ENCODE peak calls at places on chromosomes 5 and 9, in four cellular contexts. H is K562, F is IMR-90, L is keratinocyte. U is an unnamed sample. For H3K9me1, the result is how much of the 10 kb centered on the place peaks cover.

GRCh38 chr9:101673642-101674041 is 64.8 kb downstream of the GRIN3A start:
- DNase-seq in H (no peak), F (no peak), L (no peak), U (no peak)

GRCh38 chr5:108762660-108763059 is 15.0 kb downstream of the FER start:
- DNase-seq in H (peak), F (no peak), L (no peak), U (no peak)

GRCh38 chr5:127229185-127229889 is 61.3 kb upstream of the MEGF10 start:
- DNase-seq in H (peak), F (peak), L (no peak), U (peak)

GRCh38 chr5:90940227-90940995 is 381.8 kb downstream of the ADGRV1 start:
- DNase-seq in H (peak), F (peak), L (no peak), U (peak)

GRCh38 chr9:134651226-134651905 is 9.8 kb downstream of the COL5A1 start:
- DNase-seq in H (no peak), F (no peak), L (no peak), U (no peak)

GRCh38 chr9:18568969-18569368 is 95.0 kb downstream of the ADAMTSL1 start:
- DNase-seq in H (no peak), F (peak), L (no peak), U (no peak)

GRCh38 chr5:149345892-149346222 is 558 bp downstream of the GRPEL2 start:
- DNase-seq in H (peak), F (peak), L (no peak), U (no peak)

GRCh38 chr9:134652291-134653225 is 11.0 kb downstream of the COL5A1 start:
- DNase-seq in H (no peak), F (no peak), L (no peak), U (no peak)

GRCh38 chr5:73649926-73650325 is 23.9 kb downstream of the ARHGEF28 start:
- DNase-seq in H (no peak), F (no peak), L (no peak), U (no peak)

GRCh38 chr5:180367300-180367699 is 14.2 kb upstream of the GFPT2 start:
- DNase-seq in H (no peak), F (no peak), L (no peak), U (no peak)

GRCh38 chr9:87372401-87372851 is 125.2 kb upstream of the DAPK1 start:
- DNase-seq in H (no peak), F (no peak), L (no peak), U (no peak)

GRCh38 chr5:140568664-140569063 is 4.0 kb downstream of the SLC35A4 start:
- DNase-seq in H (no peak), F (no peak), L (no peak), U (no peak)

GRCh38 chr9:21119093-21119770 is 22.4 kb downstream of the IFNW1 start:
- DNase-seq in H (no peak), F (no peak), L (no peak), U (peak)

GRCh38 chr9:110514861-110515260 is 64.7 kb downstream of the SVEP1 start:
- DNase-seq in H (no peak), F (no peak), L (no peak), U (no peak)

GRCh38 chr5:51382759-51383493 is at the start of gene ISL1:
- DNase-seq in H (peak), F (peak), L (no peak), U (peak)

GRCh38 chr9:13143281-13143680 is 136.2 kb downstream of the MPDZ start:
- DNase-seq in H (no peak), F (no peak), L (no peak), U (peak)

GRCh38 chr9:71647094-71647591 is 121.2 kb downstream of the CEMIP2 start:
- DNase-seq in H (peak), F (peak), L (peak), U (peak)

GRCh38 chr5:2874099-2874498 is 122.6 kb upstream of the IRX2 start:
- DNase-seq in H (no peak), F (no peak), L (no peak), U (no peak)

GRCh38 chr5:76583163-76584047 is 39.8 kb downstream of the F2RL2 start:
- DNase-seq in H (peak), F (peak), L (no peak), U (peak)

GRCh38 chr9:38084556-38084880 is 15.5 kb upstream of the SHB start:
- DNase-seq in H (no peak), F (no peak), L (no peak), U (no peak)

GRCh38 chr9:2411459-2412215 is 209.9 kb upstream of the VLDLR start:
- DNase-seq in H (no peak), F (no peak), L (no peak), U (no peak)

GRCh38 chr9:31140316-31140715 is 1244.1 kb upstream of the ACO1 start:
- DNase-seq in H (no peak), F (no peak), L (no peak), U (no peak)

GRCh38 chr5:149681922-149682321 is 48.2 kb upstream of the PPARGC1B start:
- DNase-seq in H (no peak), F (no peak), L (no peak), U (no peak)

GRCh38 chr9:70110194-70111041 is 66.8 kb downstream of the MAMDC2 start:
- DNase-seq in H (no peak), F (peak), L (no peak), U (peak)

GRCh38 chr5:104739905-104740304 is 1177.3 kb upstream of the NUDT12 start:
- DNase-seq in H (no peak), F (no peak), L (no peak), U (no peak)

GRCh38 chr9:131467214-131467935 is 35.3 kb upstream of the POMT1 start:
- DNase-seq in H (no peak), F (no peak), L (no peak), U (no peak)

GRCh38 chr9:123338710-123339665 is 17.0 kb upstream of the CRB2 start:
- DNase-seq in H (peak), F (no peak), L (no peak), U (peak)

GRCh38 chr5:104778-105296 is 12.9 kb downstream of the PLEKHG4B start:
- DNase-seq in H (no peak), F (no peak), L (no peak), U (no peak)

GRCh38 chr5:120682851-120683250 is 218.8 kb downstream of the PRR16 start:
- DNase-seq in H (no peak), F (peak), L (no peak), U (no peak)

GRCh38 chr5:146744358-146744757 is 134.2 kb downstream of the PPP2R2B start:
- DNase-seq in H (no peak), F (peak), L (no peak), U (no peak)

GRCh38 chr5:44365351-44365750 is 23.9 kb downstream of the FGF10 start:
- DNase-seq in H (no peak), F (peak), L (no peak), U (no peak)

GRCh38 chr9:91378695-91379127 is 17.0 kb upstream of the AUH start:
- DNase-seq in H (no peak), F (peak), L (no peak), U (peak)

GRCh38 chr5:170312666-170313065 is 15.1 kb upstream of the LCP2 start:
- DNase-seq in H (peak), F (peak), L (no peak), U (peak)

GRCh38 chr9:79023134-79023577 is 548.6 kb upstream of the TLE4 start:
- DNase-seq in H (no peak), F (peak), L (peak), U (peak)

GRCh38 chr9:8732367-8733075 is 932.9 kb upstream of the DMAC1 start:
- DNase-seq in H (no peak), F (no peak), L (no peak), U (no peak)

GRCh38 chr5:170638454-170639220 is 134.8 kb downstream of the KCNIP1 start:
- DNase-seq in H (peak), F (peak), L (no peak), U (peak)

GRCh38 chr5:160744253-160745112 is 107.5 kb downstream of the ATP10B start:
- DNase-seq in H (no peak), F (no peak), L (no peak), U (no peak)

GRCh38 chr5:145937432-145938250 is 1.3 kb downstream of the SH3RF2 start:
- DNase-seq in H (no peak), F (peak), L (no peak), U (no peak)

GRCh38 chr9:105401651-105402050 is 46.2 kb upstream of the FSD1L start:
- DNase-seq in H (no peak), F (peak), L (no peak), U (peak)

GRCh38 chr9:130541533-130541932 is 37.8 kb upstream of the FUBP3 start:
- DNase-seq in H (no peak), F (no peak), L (no peak), U (no peak)

GRCh38 chr9:128577206-128577605 is 24.8 kb downstream of the SPTAN1 start:
- DNase-seq in H (no peak), F (no peak), L (no peak), U (no peak)

GRCh38 chr9:128580731-128581130 is 28.3 kb downstream of the SPTAN1 start:
- DNase-seq in H (no peak), F (no peak), L (no peak), U (no peak)

GRCh38 chr9:128575921-128576320 is 23.5 kb downstream of the SPTAN1 start:
- DNase-seq in H (no peak), F (no peak), L (no peak), U (no peak)

GRCh38 chr9:128575469-128575868 is 23.1 kb downstream of the SPTAN1 start:
- DNase-seq in H (no peak), F (no peak), L (no peak), U (peak)

GRCh38 chr9:128579194-128579593 is 26.8 kb downstream of the SPTAN1 start:
- DNase-seq in H (no peak), F (no peak), L (no peak), U (no peak)
- H3K9me1 ChIP-seq in H (under half), F (under half), L (under half), U (under half)

GRCh38 chr5:123264399-123264798 is 158.8 kb downstream of the CEP120 start:
- DNase-seq in H (no peak), F (no peak), L (no peak), U (no peak)
- H3K9me1 ChIP-seq in H (under half), F (under half), L (under half), U (under half)

DNA sequence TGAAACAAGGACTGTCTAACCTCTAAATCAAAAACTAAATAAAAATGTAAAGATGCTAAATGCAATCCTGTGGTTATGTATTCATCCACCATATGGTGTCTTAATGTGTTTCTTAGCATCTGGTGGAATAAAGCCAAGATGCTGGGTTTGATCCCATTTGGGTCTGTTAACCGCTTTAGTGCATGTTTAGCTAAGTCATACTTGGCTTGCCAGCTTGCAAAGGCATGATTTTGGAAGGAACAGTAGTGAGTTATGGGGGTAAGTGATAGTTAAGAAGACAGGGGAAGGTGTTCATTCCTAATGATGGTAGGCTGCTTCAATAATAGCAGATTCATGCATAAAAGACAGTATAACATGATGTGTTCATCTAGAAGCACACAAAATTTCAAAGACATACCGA is 139.0 kb upstream of the SLC27A6 start:
- DNase-seq in H (no peak), F (no peak), L (no peak), U (no peak)
- H3K9me1 ChIP-seq in H (under half), F (under half), L (under half), U (under half)

GRCh38 chr5:142128675-142129208 is 20.2 kb downstream of the NDFIP1 start:
- DNase-seq in H (no peak), F (no peak), L (no peak), U (no peak)

GRCh38 chr5:142129447-142129846 is 20.9 kb downstream of the NDFIP1 start:
- DNase-seq in H (no peak), F (no peak), L (no peak), U (no peak)

GRCh38 chr5:142133382-142134206 is 25.0 kb downstream of the NDFIP1 start:
- DNase-seq in H (no peak), F (no peak), L (no peak), U (no peak)

GRCh38 chr5:142134333-142135010 is 25.9 kb downstream of the NDFIP1 start:
- DNase-seq in H (no peak), F (no peak), L (no peak), U (no peak)

DNA sequence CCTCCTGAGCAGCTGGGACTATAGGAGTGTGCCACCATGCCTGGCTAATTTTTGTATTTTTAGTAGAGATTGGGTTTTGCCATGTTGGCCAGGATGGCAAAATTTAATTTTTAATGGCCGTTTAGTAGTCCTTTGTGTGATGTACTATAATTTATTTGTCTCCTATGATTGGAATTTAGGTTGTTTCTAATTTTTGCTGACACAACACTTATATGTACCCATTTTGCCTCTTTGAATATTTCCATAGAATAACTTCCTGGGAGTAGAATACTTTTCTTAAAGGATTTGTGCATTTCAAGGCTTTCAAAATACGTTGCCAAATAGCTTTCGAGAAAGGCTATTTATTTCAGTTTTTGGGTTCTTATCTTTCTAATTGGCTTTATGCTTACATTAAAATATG is 22.8 kb downstream of the NDFIP1 start:
- DNase-seq in H (no peak), F (no peak), L (no peak), U (no peak)
- H3K9me1 ChIP-seq in H (under half), F (under half), L (under half), U (under half)